ENCODE peak calls at places on chromosomes 13 and 19, in five cellular contexts. One of them, this sample, is unnamed.

GRCh38 chr13:103961129-103961528 is 894.9 kb upstream of the SLC10A2 start:
- DNase-seq in breast epithelium: no peak
- DNase-seq in lung: no peak
- DNase-seq in CD4-positive, alpha-beta T cell: no peak
- DNase-seq in heart right ventricle: no peak
- DNase-seq in this sample: no peak

GRCh38 chr19:30390356-30390988 is 18.3 kb downstream of the ZNF536 start:
- DNase-seq in breast epithelium: no peak
- DNase-seq in lung: no peak
- DNase-seq in CD4-positive, alpha-beta T cell: no peak
- DNase-seq in heart right ventricle: no peak
- DNase-seq in this sample: peak; percentile 32

GRCh38 chr13:40205771-40206240 is 460.6 kb downstream of the FOXO1 start:
- DNase-seq in breast epithelium: no peak
- DNase-seq in lung: no peak
- DNase-seq in CD4-positive, alpha-beta T cell: no peak
- DNase-seq in heart right ventricle: no peak
- DNase-seq in this sample: no peak

GRCh38 chr19:4023600-4024398 is 16.3 kb downstream of the PIAS4 start:
- DNase-seq in breast epithelium: no peak
- DNase-seq in lung: no peak
- DNase-seq in CD4-positive, alpha-beta T cell: no peak
- DNase-seq in heart right ventricle: peak; percentile 58
- DNase-seq in this sample: no peak

GRCh38 chr13:24502567-24503375 is 9.8 kb downstream of the PARP4 start:
- DNase-seq in breast epithelium: no peak
- DNase-seq in lung: no peak
- DNase-seq in CD4-positive, alpha-beta T cell: no peak
- DNase-seq in heart right ventricle: peak; percentile 32
- DNase-seq in this sample: no peak

GRCh38 chr19:33344210-33344609 is 29.3 kb upstream of the CEBPG start:
- DNase-seq in breast epithelium: no peak
- DNase-seq in lung: no peak
- DNase-seq in CD4-positive, alpha-beta T cell: no peak
- DNase-seq in heart right ventricle: no peak
- DNase-seq in this sample: no peak

GRCh38 chr13:40452741-40453665 is 213.4 kb downstream of the FOXO1 start:
- DNase-seq in breast epithelium: no peak
- DNase-seq in lung: no peak
- DNase-seq in CD4-positive, alpha-beta T cell: no peak
- DNase-seq in heart right ventricle: no peak
- DNase-seq in this sample: no peak

GRCh38 chr13:111251646-111252448 is 68.6 kb upstream of the TEX29 start:
- DNase-seq in breast epithelium: no peak
- DNase-seq in lung: no peak
- DNase-seq in CD4-positive, alpha-beta T cell: no peak
- DNase-seq in heart right ventricle: no peak
- DNase-seq in this sample: no peak

GRCh38 chr13:91153372-91153771 is 194.1 kb upstream of the MIR17HG start:
- DNase-seq in breast epithelium: no peak
- DNase-seq in lung: no peak
- DNase-seq in CD4-positive, alpha-beta T cell: no peak
- DNase-seq in heart right ventricle: no peak
- DNase-seq in this sample: no peak

GRCh38 chr13:30382836-30383525 is 39.3 kb upstream of the UBE2L5 start:
- DNase-seq in breast epithelium: no peak
- DNase-seq in lung: no peak
- DNase-seq in CD4-positive, alpha-beta T cell: no peak
- DNase-seq in heart right ventricle: no peak
- DNase-seq in this sample: no peak

GRCh38 chr19:14363203-14364097 is 17.8 kb upstream of the ADGRE5 start:
- DNase-seq in breast epithelium: no peak
- DNase-seq in lung: peak; percentile 72
- DNase-seq in CD4-positive, alpha-beta T cell: peak; percentile 34
- DNase-seq in heart right ventricle: peak; percentile 87
- DNase-seq in this sample: peak; percentile 77

GRCh38 chr19:3697094-3697493 is 3.2 kb downstream of the PIP5K1C start:
- DNase-seq in breast epithelium: no peak
- DNase-seq in lung: no peak
- DNase-seq in CD4-positive, alpha-beta T cell: no peak
- DNase-seq in heart right ventricle: no peak
- DNase-seq in this sample: no peak

GRCh38 chr19:19260417-19260816 is 12.7 kb downstream of the TM6SF2 start:
- DNase-seq in breast epithelium: no peak
- DNase-seq in lung: no peak
- DNase-seq in CD4-positive, alpha-beta T cell: no peak
- DNase-seq in heart right ventricle: no peak
- DNase-seq in this sample: no peak

GRCh38 chr13:25690582-25690981 is 318.8 kb downstream of the ATP8A2 start:
- DNase-seq in breast epithelium: no peak
- DNase-seq in lung: no peak
- DNase-seq in CD4-positive, alpha-beta T cell: no peak
- DNase-seq in heart right ventricle: no peak
- DNase-seq in this sample: no peak

GRCh38 chr13:113178070-113178895 is 19.8 kb downstream of the PROZ start:
- DNase-seq in breast epithelium: no peak
- DNase-seq in lung: no peak
- DNase-seq in CD4-positive, alpha-beta T cell: no peak
- DNase-seq in heart right ventricle: no peak
- DNase-seq in this sample: no peak

GRCh38 chr19:35214766-35215422 is 13.6 kb downstream of the FAM187B start:
- DNase-seq in breast epithelium: no peak
- DNase-seq in lung: no peak
- DNase-seq in CD4-positive, alpha-beta T cell: no peak
- DNase-seq in heart right ventricle: no peak
- DNase-seq in this sample: no peak

GRCh38 chr19:10701955-10702307 is 692 bp downstream of the QTRT1 start:
- DNase-seq in breast epithelium: no peak
- DNase-seq in lung: no peak
- DNase-seq in CD4-positive, alpha-beta T cell: no peak
- DNase-seq in heart right ventricle: no peak
- DNase-seq in this sample: no peak

GRCh38 chr13:75825161-75825560 is 189.0 kb downstream of the LMO7 start:
- DNase-seq in breast epithelium: no peak
- DNase-seq in lung: no peak
- DNase-seq in CD4-positive, alpha-beta T cell: no peak
- DNase-seq in heart right ventricle: no peak
- DNase-seq in this sample: no peak

GRCh38 chr13:93265800-93266199 is 39.2 kb downstream of the GPC6 start:
- DNase-seq in breast epithelium: no peak
- DNase-seq in lung: no peak
- DNase-seq in CD4-positive, alpha-beta T cell: no peak
- DNase-seq in heart right ventricle: no peak
- DNase-seq in this sample: no peak

GRCh38 chr13:113785051-113786010 is 26.3 kb downstream of the TMEM255B start:
- DNase-seq in breast epithelium: no peak
- DNase-seq in lung: no peak
- DNase-seq in CD4-positive, alpha-beta T cell: no peak
- DNase-seq in heart right ventricle: no peak
- DNase-seq in this sample: no peak

GRCh38 chr13:42574435-42575311 is 721 bp downstream of the TNFSF11 start:
- DNase-seq in breast epithelium: no peak
- DNase-seq in lung: no peak
- DNase-seq in CD4-positive, alpha-beta T cell: no peak
- DNase-seq in heart right ventricle: no peak
- DNase-seq in this sample: no peak

GRCh38 chr19:343451-343931 is 1.1 kb downstream of the MIER2 start:
- DNase-seq in breast epithelium: no peak
- DNase-seq in lung: no peak
- DNase-seq in CD4-positive, alpha-beta T cell: no peak
- DNase-seq in heart right ventricle: no peak
- DNase-seq in this sample: no peak

GRCh38 chr13:20136781-20137703 is 23.8 kb downstream of the GJA3 start:
- DNase-seq in breast epithelium: no peak
- DNase-seq in lung: peak; percentile 45
- DNase-seq in CD4-positive, alpha-beta T cell: no peak
- DNase-seq in heart right ventricle: peak; percentile 29
- DNase-seq in this sample: peak; percentile 68
- TF ChIP-seq CTCF in breast epithelium: no peak
- TF ChIP-seq CTCF in lung: no peak
- TF ChIP-seq CTCF in CD4-positive, alpha-beta T cell: no peak
- TF ChIP-seq CTCF in heart right ventricle: no peak
- TF ChIP-seq CTCF in this sample: peak; percentile 52

GRCh38 chr13:49830721-49831120 is 38.2 kb upstream of the KPNA3 start:
- DNase-seq in breast epithelium: no peak
- DNase-seq in lung: no peak
- DNase-seq in CD4-positive, alpha-beta T cell: no peak
- DNase-seq in heart right ventricle: no peak
- DNase-seq in this sample: no peak
- TF ChIP-seq CTCF in breast epithelium: no peak
- TF ChIP-seq CTCF in lung: no peak
- TF ChIP-seq CTCF in CD4-positive, alpha-beta T cell: no peak
- TF ChIP-seq CTCF in heart right ventricle: no peak
- TF ChIP-seq CTCF in this sample: no peak

DNA sequence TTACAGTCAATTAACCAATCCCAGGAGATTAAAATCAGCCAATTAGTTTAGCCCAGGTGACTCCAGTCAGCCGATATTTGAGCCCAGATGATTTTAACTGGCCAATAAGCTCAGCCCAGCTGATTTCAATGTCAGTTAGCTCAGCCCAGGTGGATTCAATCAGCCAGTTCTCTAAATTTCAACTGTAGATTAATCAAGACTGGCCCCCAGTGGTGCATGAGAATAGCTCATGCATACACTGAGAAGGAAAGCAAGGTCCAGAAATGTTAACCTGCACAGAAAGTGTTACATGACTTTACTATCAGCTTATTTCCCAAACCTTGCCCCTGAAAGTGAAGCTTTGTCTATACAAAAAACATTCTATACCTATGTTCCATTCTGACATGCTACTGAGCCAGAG is 55.4 kb upstream of the ZNF724 start:
- DNase-seq in breast epithelium: no peak
- DNase-seq in lung: no peak
- DNase-seq in CD4-positive, alpha-beta T cell: no peak
- DNase-seq in heart right ventricle: no peak
- DNase-seq in this sample: no peak
- TF ChIP-seq CTCF in breast epithelium: no peak
- TF ChIP-seq CTCF in lung: no peak
- TF ChIP-seq CTCF in CD4-positive, alpha-beta T cell: peak; percentile 26
- TF ChIP-seq CTCF in heart right ventricle: no peak
- TF ChIP-seq CTCF in this sample: no peak

DNA sequence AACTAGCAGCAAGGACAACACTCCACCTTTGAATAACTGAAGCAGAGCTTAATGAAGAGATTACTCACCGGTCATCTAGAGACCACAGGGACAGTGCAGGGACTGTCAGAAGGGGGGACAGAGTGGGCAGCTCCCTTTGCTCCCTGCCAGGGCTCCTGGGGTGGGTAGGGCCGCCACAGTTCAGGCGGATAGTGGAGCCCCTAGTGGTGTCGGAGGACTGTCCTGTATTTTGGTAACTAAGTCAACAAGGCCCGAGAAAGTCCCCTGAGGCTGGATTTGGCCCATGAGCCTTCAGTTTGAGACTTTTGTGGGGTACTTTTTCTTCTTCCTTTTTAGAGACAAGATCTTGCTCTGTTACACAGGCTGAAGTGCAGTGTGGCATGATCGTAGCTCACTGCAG is 44.6 kb downstream of the GJA3 start:
- DNase-seq in breast epithelium: no peak
- DNase-seq in lung: no peak
- DNase-seq in CD4-positive, alpha-beta T cell: no peak
- DNase-seq in heart right ventricle: no peak
- DNase-seq in this sample: no peak
- TF ChIP-seq CTCF in breast epithelium: no peak
- TF ChIP-seq CTCF in lung: no peak
- TF ChIP-seq CTCF in CD4-positive, alpha-beta T cell: no peak
- TF ChIP-seq CTCF in heart right ventricle: no peak
- TF ChIP-seq CTCF in this sample: no peak

GRCh38 chr19:40444181-40445005 is at the start of gene SERTAD3:
- DNase-seq in breast epithelium: peak; percentile 97
- DNase-seq in lung: peak; percentile 96
- DNase-seq in CD4-positive, alpha-beta T cell: peak; percentile 94
- DNase-seq in heart right ventricle: peak; percentile 97
- DNase-seq in this sample: peak; percentile 99
- TF ChIP-seq CTCF in breast epithelium: no peak
- TF ChIP-seq CTCF in lung: no peak
- TF ChIP-seq CTCF in CD4-positive, alpha-beta T cell: no peak
- TF ChIP-seq CTCF in heart right ventricle: no peak
- TF ChIP-seq CTCF in this sample: peak; percentile 24

GRCh38 chr13:50277127-50277526 is 261.9 kb downstream of the KCNRG start:
- DNase-seq in breast epithelium: no peak
- DNase-seq in lung: no peak
- DNase-seq in CD4-positive, alpha-beta T cell: no peak
- DNase-seq in heart right ventricle: no peak
- DNase-seq in this sample: no peak

GRCh38 chr13:50274181-50274580 is 258.9 kb downstream of the KCNRG start:
- DNase-seq in breast epithelium: no peak
- DNase-seq in lung: no peak
- DNase-seq in CD4-positive, alpha-beta T cell: no peak
- DNase-seq in heart right ventricle: no peak
- DNase-seq in this sample: no peak

GRCh38 chr13:50277906-50278305 is 262.7 kb downstream of the KCNRG start:
- DNase-seq in breast epithelium: no peak
- DNase-seq in lung: no peak
- DNase-seq in CD4-positive, alpha-beta T cell: no peak
- DNase-seq in heart right ventricle: no peak
- DNase-seq in this sample: no peak

GRCh38 chr13:50276550-50276949 is 261.3 kb downstream of the KCNRG start:
- DNase-seq in breast epithelium: no peak
- DNase-seq in lung: no peak
- DNase-seq in CD4-positive, alpha-beta T cell: no peak
- DNase-seq in heart right ventricle: no peak
- DNase-seq in this sample: no peak

DNA sequence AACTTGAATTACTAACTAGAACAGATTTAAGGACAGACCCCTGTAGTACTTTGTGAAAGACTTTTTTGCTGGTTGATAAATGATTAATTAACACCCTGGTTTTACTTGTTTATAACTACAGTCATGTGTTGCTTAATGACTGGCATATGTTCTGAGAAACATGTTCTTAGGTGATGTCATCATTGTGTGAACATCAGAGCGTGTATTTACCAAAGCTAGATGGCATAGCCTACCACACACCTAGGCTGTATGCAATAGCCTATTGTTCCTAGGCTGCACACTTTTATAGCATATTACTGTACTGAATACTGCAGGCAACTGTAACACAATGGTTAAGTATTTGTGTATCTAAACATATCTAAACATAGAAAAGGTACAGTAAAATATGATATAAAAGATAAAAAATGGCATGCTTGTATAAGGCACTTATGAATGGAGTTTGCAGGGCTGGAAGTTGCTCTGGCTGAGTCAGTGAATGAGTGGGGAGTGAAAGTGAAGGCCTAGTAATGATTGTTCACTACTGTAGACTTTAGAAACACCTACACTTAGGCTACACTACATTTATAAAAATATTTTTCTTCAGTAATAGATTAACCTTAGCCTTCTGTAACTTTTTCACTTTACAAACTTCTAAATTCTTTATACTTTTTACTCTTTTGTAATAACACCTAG is 260.3 kb downstream of the KCNRG start:
- DNase-seq in breast epithelium: no peak
- DNase-seq in lung: no peak
- DNase-seq in CD4-positive, alpha-beta T cell: no peak
- DNase-seq in heart right ventricle: no peak
- DNase-seq in this sample: no peak
- TF ChIP-seq CTCF in breast epithelium: no peak
- TF ChIP-seq CTCF in lung: no peak
- TF ChIP-seq CTCF in CD4-positive, alpha-beta T cell: no peak
- TF ChIP-seq CTCF in heart right ventricle: no peak
- TF ChIP-seq CTCF in this sample: no peak

This sample was measured in type B pancreatic cell.